ENCODE peak calls at places on chromosome 20, in four cellular contexts. One of them, this sample, is unnamed.

GRCh38 chr20:4763776-4764525 is 42.2 kb downstream of the PRND start:
- DNase-seq in effector memory CD4-positive, alpha-beta T cell: no peak
- DNase-seq in neural crest cell: no peak
- DNase-seq in cardiac fibroblast: no peak
- DNase-seq in this sample: no peak

GRCh38 chr20:62837790-62838458 is 21.1 kb downstream of the COL9A3 start:
- DNase-seq in effector memory CD4-positive, alpha-beta T cell: no peak
- DNase-seq in neural crest cell: no peak
- DNase-seq in cardiac fibroblast: no peak
- DNase-seq in this sample: no peak

GRCh38 chr20:38383147-38383546 is 36.9 kb downstream of the LBP start:
- DNase-seq in effector memory CD4-positive, alpha-beta T cell: no peak
- DNase-seq in neural crest cell: no peak
- DNase-seq in cardiac fibroblast: no peak
- DNase-seq in this sample: no peak

GRCh38 chr20:47586648-47587306 is 85.1 kb downstream of the NCOA3 start:
- DNase-seq in effector memory CD4-positive, alpha-beta T cell: no peak
- DNase-seq in neural crest cell: no peak
- DNase-seq in cardiac fibroblast: no peak
- DNase-seq in this sample: no peak

GRCh38 chr20:44256961-44257360 is 9.9 kb downstream of the GDAP1L1 start:
- DNase-seq in effector memory CD4-positive, alpha-beta T cell: no peak
- DNase-seq in neural crest cell: no peak
- DNase-seq in cardiac fibroblast: no peak
- DNase-seq in this sample: no peak

GRCh38 chr20:52410746-52411317 is 219.3 kb upstream of the ZFP64 start:
- DNase-seq in effector memory CD4-positive, alpha-beta T cell: no peak
- DNase-seq in neural crest cell: no peak
- DNase-seq in cardiac fibroblast: no peak
- DNase-seq in this sample: no peak

GRCh38 chr20:20699144-20699543 is 13.3 kb downstream of the RALGAPA2 start:
- DNase-seq in effector memory CD4-positive, alpha-beta T cell: no peak
- DNase-seq in neural crest cell: no peak
- DNase-seq in cardiac fibroblast: peak
- DNase-seq in this sample: no peak

GRCh38 chr20:48292806-48293205 is 507.5 kb upstream of the SULF2 start:
- DNase-seq in effector memory CD4-positive, alpha-beta T cell: no peak
- DNase-seq in neural crest cell: no peak
- DNase-seq in cardiac fibroblast: peak
- DNase-seq in this sample: peak

GRCh38 chr20:40993794-40994540 is 34.7 kb upstream of the TOP1 start:
- DNase-seq in effector memory CD4-positive, alpha-beta T cell: no peak
- DNase-seq in neural crest cell: no peak
- DNase-seq in cardiac fibroblast: peak
- DNase-seq in this sample: no peak

GRCh38 chr20:57465486-57465885 is 59.5 kb downstream of the CTCFL start:
- DNase-seq in effector memory CD4-positive, alpha-beta T cell: no peak
- DNase-seq in neural crest cell: no peak
- DNase-seq in cardiac fibroblast: no peak
- DNase-seq in this sample: no peak